ENCODE peak calls at places on chromosomes 7 and 10, in four cellular contexts. A is HEK293T, C is HepG2, U is K562. D is an unnamed sample.

GRCh38 chr10:72248477-72249151 is 25.1 kb upstream of the DDIT4 start:
- DNase-seq in U (no peak), A (peak; percentile 53), C (peak; percentile 68), D (peak; percentile 56)

GRCh38 chr10:133185421-133185820 is 25.4 kb downstream of the KNDC1 start:
- DNase-seq in C (no peak), U (no peak), A (no peak), D (no peak)

GRCh38 chr10:87500646-87501048 is 4.0 kb upstream of the MINPP1 start:
- DNase-seq in C (peak; percentile 95), U (peak; percentile 44), A (no peak), D (no peak)

GRCh38 chr10:69439813-69440506 is 11.3 kb upstream of the TSPAN15 start:
- DNase-seq in U (no peak), C (peak; percentile 52), A (no peak), D (no peak)

GRCh38 chr7:19675816-19676215 is 33.0 kb downstream of the POLR1F start:
- DNase-seq in U (no peak), A (no peak), C (no peak), D (no peak)

GRCh38 chr10:86082556-86082955 is 284.0 kb downstream of the GRID1 start:
- DNase-seq in C (no peak), U (no peak), A (no peak), D (no peak)

GRCh38 chr7:29865526-29865925 is 59.2 kb downstream of the WIPF3 start:
- DNase-seq in C (peak; percentile 15), U (no peak), A (no peak), D (no peak)

GRCh38 chr10:58178811-58179210 is 88.9 kb downstream of the IPMK start:
- DNase-seq in C (no peak), U (no peak), A (no peak), D (no peak)

GRCh38 chr7:99191869-99192596 is 15.9 kb downstream of the KPNA7 start:
- DNase-seq in A (no peak), U (no peak), C (no peak), D (no peak)

GRCh38 chr10:133445751-133446708 is 7.7 kb upstream of the SCART1 start:
- DNase-seq in U (no peak), C (no peak), A (no peak), D (no peak)

GRCh38 chr7:136069840-136070529 is 92.8 kb upstream of the MTPN start:
- DNase-seq in U (no peak), A (no peak), C (no peak), D (no peak)

GRCh38 chr7:85104432-85105205 is 82.2 kb downstream of the SEMA3D start:
- DNase-seq in A (no peak), C (no peak), U (no peak), D (no peak)

GRCh38 chr10:48605264-48605615 is 367 bp upstream of the ARHGAP22 start:
- DNase-seq in A (no peak), C (no peak), U (no peak), D (no peak)

GRCh38 chr10:116146374-116146773 is 126.6 kb downstream of the GFRA1 start:
- DNase-seq in U (no peak), C (no peak), A (no peak), D (no peak)

GRCh38 chr10:116752563-116752962 is 10.2 kb upstream of the HSPA12A start:
- DNase-seq in A (no peak), U (no peak), C (no peak), D (no peak)

GRCh38 chr10:116784035-116784434 is 41.7 kb upstream of the HSPA12A start:
- DNase-seq in C (no peak), U (no peak), A (no peak), D (no peak)

GRCh38 chr7:40531946-40532345 is 397.1 kb downstream of the SUGCT start:
- DNase-seq in C (no peak), A (no peak), U (no peak), D (no peak)

GRCh38 chr7:10939237-10939910 is 34.3 kb upstream of the PHF14 start:
- DNase-seq in C (no peak), A (peak; percentile 25), U (no peak), D (no peak)

GRCh38 chr10:12387561-12388210 is 38.3 kb downstream of the CAMK1D start:
- DNase-seq in U (no peak), A (no peak), C (no peak), D (no peak)

GRCh38 chr10:73627300-73627699 is 14.0 kb downstream of the MYOZ1 start:
- DNase-seq in U (no peak), A (no peak), C (no peak), D (no peak)

GRCh38 chr7:140212100-140212881 is 35.5 kb upstream of the KDM7A start:
- DNase-seq in U (no peak), A (no peak), C (no peak), D (no peak)

GRCh38 chr10:61175331-61175730 is 231.3 kb upstream of the RHOBTB1 start:
- DNase-seq in A (no peak), U (no peak), C (no peak), D (no peak)

GRCh38 chr10:132436861-132437410 is 39.9 kb downstream of the PWWP2B start:
- DNase-seq in A (no peak), U (no peak), C (no peak), D (no peak)

GRCh38 chr7:39621261-39621660 is 2.1 kb upstream of the RALA start:
- DNase-seq in A (no peak), U (no peak), C (no peak), D (no peak)

GRCh38 chr7:150685219-150686029 is at the start of gene GIMAP2:
- DNase-seq in A (no peak), C (no peak), U (no peak), D (no peak)

GRCh38 chr7:44914992-44915607 is 29.8 kb upstream of the PURB start:
- DNase-seq in U (no peak), A (no peak), C (no peak), D (no peak)

GRCh38 chr10:2966134-2966533 is 101.2 kb upstream of the PFKP start:
- DNase-seq in A (no peak), C (no peak), U (no peak), D (no peak)

GRCh38 chr7:84637568-84638338 is 443.2 kb upstream of the SEMA3A start:
- DNase-seq in C (no peak), U (no peak), A (no peak), D (peak; percentile 9)

GRCh38 chr10:48632166-48632565 is 27.3 kb upstream of the ARHGAP22 start:
- DNase-seq in U (no peak), C (no peak), A (no peak), D (no peak)

GRCh38 chr10:76350583-76350982 is 919.2 kb downstream of the LRMDA start:
- DNase-seq in A (no peak), U (no peak), C (no peak), D (no peak)

GRCh38 chr10:51937736-51938135 is 238.3 kb upstream of the CSTF2T start:
- DNase-seq in U (no peak), C (no peak), A (no peak), D (no peak)

GRCh38 chr10:31707578-31708411 is 220.8 kb downstream of the ARHGAP12 start:
- DNase-seq in C (no peak), A (no peak), U (no peak), D (no peak)

GRCh38 chr10:49418328-49418727 is 22.4 kb upstream of the DRGX start:
- DNase-seq in U (peak; percentile 19), A (no peak), C (no peak), D (no peak)

GRCh38 chr10:132247943-132248342 is 59.8 kb downstream of the STK32C start:
- DNase-seq in C (no peak), U (no peak), A (no peak), D (no peak)

GRCh38 chr7:83325083-83325482 is 162.4 kb upstream of the PCLO start:
- DNase-seq in A (no peak), C (no peak), U (no peak), D (no peak)

GRCh38 chr7:26182706-26183105 is 17.8 kb downstream of the HNRNPA2B1 start:
- DNase-seq in A (no peak), C (no peak), U (no peak), D (no peak)

DNA sequence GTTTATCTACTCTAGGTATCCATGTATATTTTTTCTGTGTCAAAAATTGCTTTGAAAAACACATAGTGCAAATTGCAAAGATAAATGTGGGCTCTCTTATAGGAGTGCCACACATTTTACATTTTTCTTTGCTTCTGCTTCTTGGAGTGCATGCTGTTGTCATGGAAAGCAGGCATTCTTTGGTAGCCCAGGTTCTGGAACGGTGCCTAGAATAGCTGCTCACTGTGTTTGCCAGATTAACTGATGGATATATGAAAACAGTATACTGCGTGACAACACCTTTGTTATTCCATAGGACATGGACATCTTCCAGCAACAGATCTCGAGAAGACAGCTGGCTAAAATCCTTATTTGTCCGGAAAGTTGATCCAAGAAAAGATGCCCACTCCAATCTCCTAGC is 13.4 kb downstream of the NIPSNAP2 start:
- DNase-seq in A (no peak), C (no peak), U (no peak), D (no peak)
- TF ChIP-seq ELF4 in A (no peak), C (no peak), U (no peak), D (no peak)

GRCh38 chr10:182441-183201 is 47.4 kb downstream of the ZMYND11 start:
- DNase-seq in A (no peak), U (no peak), C (no peak), D (no peak)
- TF ChIP-seq ELF4 in A (no peak), U (no peak), C (no peak), D (no peak)

GRCh38 chr7:154886591-154886990 is 116.3 kb downstream of the PAXIP1 start:
- DNase-seq in U (no peak), C (no peak), A (no peak), D (no peak)

GRCh38 chr7:154888690-154889089 is 114.2 kb downstream of the PAXIP1 start:
- DNase-seq in A (no peak), C (no peak), U (no peak), D (no peak)

DNA sequence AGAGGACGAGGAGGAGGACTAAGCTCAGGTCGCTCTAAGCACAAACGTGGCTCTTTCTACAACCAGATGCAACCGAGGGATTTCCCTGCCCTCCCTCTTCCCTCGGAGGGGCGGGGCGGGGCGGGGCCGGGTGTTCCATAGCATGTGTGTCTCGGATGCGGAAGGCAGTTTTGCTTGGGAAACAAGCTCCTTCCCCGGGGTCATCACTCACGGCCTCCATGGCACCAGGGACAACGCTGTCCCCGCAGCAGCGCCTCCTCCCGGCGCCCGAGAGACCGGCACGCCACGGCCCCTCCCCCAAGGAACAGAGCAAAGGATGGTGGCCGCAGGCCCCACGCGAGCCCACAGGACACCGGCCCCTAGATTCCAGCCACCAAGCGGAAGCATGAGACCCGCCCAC is 110.5 kb downstream of the PAXIP1 start:
- DNase-seq in U (peak; percentile 69), A (no peak), C (no peak), D (no peak)
- TF ChIP-seq ELF4 in U (no peak), A (no peak), C (no peak), D (no peak)

GRCh38 chr7:126780993-126781392 is 471.7 kb downstream of the GRM8 start:
- DNase-seq in A (no peak), U (no peak), C (no peak), D (no peak)
- TF ChIP-seq ELF4 in A (no peak), U (no peak), C (no peak), D (no peak)

GRCh38 chr7:108722561-108722960 is 152.9 kb downstream of the DNAJB9 start:
- DNase-seq in C (no peak), A (no peak), U (no peak), D (no peak)

GRCh38 chr7:108717771-108718170 is 148.1 kb downstream of the DNAJB9 start:
- DNase-seq in A (no peak), U (no peak), C (no peak), D (no peak)

GRCh38 chr7:108716783-108717182 is 147.1 kb downstream of the DNAJB9 start:
- DNase-seq in A (no peak), U (no peak), C (no peak), D (no peak)
- TF ChIP-seq ELF4 in A (no peak), U (no peak), C (no peak), D (no peak)

D was measured in WTC11.